ENCODE peak calls at places on chromosomes 12 and 14, in four cellular contexts. H is GM12891, U is K562, I is GM12878. N is an unnamed sample.

GRCh38 chr14:29734732-29735131 is 192.9 kb downstream of the PRKD1 start:
- DNase-seq in U (no peak), H (no peak), I (no peak), N (no peak)

GRCh38 chr12:51917041-51917590 is 9.8 kb downstream of the ACVRL1 start:
- DNase-seq in I (no peak), H (no peak), U (no peak), N (no peak)

GRCh38 chr12:18864900-18865561 is 127.1 kb downstream of the CAPZA3 start:
- DNase-seq in I (no peak), U (peak; percentile 8), H (no peak), N (no peak)

GRCh38 chr14:55451398-55451797 is 11.0 kb upstream of the TBPL2 start:
- DNase-seq in H (no peak), U (no peak), I (no peak), N (no peak)

GRCh38 chr12:101230547-101230946 is 20.5 kb upstream of the SLC5A8 start:
- DNase-seq in U (no peak), I (no peak), H (no peak), N (no peak)

GRCh38 chr14:89401241-89401640 is 15.8 kb downstream of the FOXN3 start:
- DNase-seq in U (no peak), H (no peak), I (no peak), N (no peak)

GRCh38 chr12:122880668-122881067 is 15.3 kb downstream of the VPS37B start:
- DNase-seq in U (peak; percentile 49), I (no peak), H (no peak), N (no peak)

GRCh38 chr14:42159138-42159537 is 552.5 kb downstream of the LRFN5 start:
- DNase-seq in H (no peak), I (no peak), U (no peak), N (no peak)

GRCh38 chr12:114608509-114608908 is 75.5 kb downstream of the TBX3 start:
- DNase-seq in H (no peak), U (no peak), I (no peak), N (no peak)

GRCh38 chr14:89022274-89022673 is 197.8 kb downstream of the TTC8 start:
- DNase-seq in U (no peak), H (no peak), I (no peak), N (no peak)

GRCh38 chr12:29794869-29795268 is 11.1 kb upstream of the TMTC1 start:
- DNase-seq in H (no peak), I (no peak), U (no peak), N (no peak)

GRCh38 chr14:51661504-51661903 is 9.8 kb downstream of the FRMD6 start:
- DNase-seq in U (no peak), H (no peak), I (no peak), N (no peak)

GRCh38 chr12:7190268-7191055 is 976 bp downstream of the PEX5 start:
- DNase-seq in U (peak; percentile 9), H (peak; percentile 15), I (no peak), N (no peak)

GRCh38 chr12:52697058-52697582 is 6.2 kb downstream of the KRT77 start:
- DNase-seq in U (no peak), I (no peak), H (no peak), N (no peak)

GRCh38 chr12:12872139-12872933 is 19.0 kb upstream of the GPRC5A start:
- DNase-seq in U (no peak), I (no peak), H (no peak), N (no peak)

GRCh38 chr14:52692248-52692962 is 3.0 kb downstream of the ERO1A start:
- DNase-seq in U (peak; percentile 35), H (no peak), I (no peak), N (peak; percentile 45)

GRCh38 chr12:2959508-2960431 is 573 bp downstream of the TEAD4 start:
- DNase-seq in H (peak; percentile 62), U (peak; percentile 54), I (no peak), N (no peak)

GRCh38 chr14:63893701-63894458 is 41.1 kb downstream of the SYNE2 start:
- DNase-seq in H (no peak), U (no peak), I (no peak), N (no peak)

GRCh38 chr12:3725267-3726115 is 27.4 kb downstream of the CRACR2A start:
- DNase-seq in H (no peak), U (no peak), I (no peak), N (no peak)

GRCh38 chr14:56333361-56334279 is 215.4 kb downstream of the PELI2 start:
- DNase-seq in U (peak; percentile 24), I (no peak), H (no peak), N (no peak)

GRCh38 chr12:68623984-68624383 is 13.3 kb downstream of the RAP1B start:
- DNase-seq in I (no peak), H (no peak), U (no peak), N (no peak)

GRCh38 chr14:77097006-77097688 is 911 bp upstream of the CIPC start:
- DNase-seq in I (no peak), U (peak; percentile 31), H (no peak), N (no peak)

GRCh38 chr12:1989111-1989510 is 15.1 kb downstream of the DCP1B start:
- DNase-seq in H (no peak), I (no peak), U (no peak), N (no peak)

GRCh38 chr12:68976304-68976915 is 43.4 kb upstream of the CPM start:
- DNase-seq in U (no peak), I (no peak), H (no peak), N (no peak)

GRCh38 chr12:127667131-127667685 is 599.8 kb upstream of the TMEM132C start:
- DNase-seq in H (no peak), I (no peak), U (no peak), N (no peak)

GRCh38 chr12:132161046-132161781 is 17.0 kb downstream of the NOC4L start:
- DNase-seq in U (no peak), H (no peak), I (no peak), N (no peak)

GRCh38 chr12:89208661-89209096 is 143.6 kb downstream of the DUSP6 start:
- DNase-seq in U (no peak), I (no peak), H (no peak), N (no peak)

GRCh38 chr12:1662761-1663439 is 28.0 kb upstream of the ADIPOR2 start:
- DNase-seq in H (no peak), U (peak; percentile 76), I (no peak), N (no peak)

GRCh38 chr12:123085046-123085445 is 65.8 kb downstream of the PITPNM2 start:
- DNase-seq in U (no peak), H (no peak), I (no peak), N (no peak)

GRCh38 chr12:3622732-3623690 is 129.9 kb downstream of the CRACR2A start:
- DNase-seq in U (no peak), H (peak; percentile 32), I (no peak), N (no peak)

GRCh38 chr12:49664167-49664566 is 40.8 kb downstream of the PRPF40B start:
- DNase-seq in I (no peak), U (no peak), H (no peak), N (no peak)

GRCh38 chr14:31071151-31071550 is 45.0 kb upstream of the STRN3 start:
- DNase-seq in H (no peak), U (no peak), I (no peak), N (no peak)

GRCh38 chr12:47878293-47878917 is 26.4 kb downstream of the VDR start:
- DNase-seq in I (no peak), U (no peak), H (no peak), N (no peak)

GRCh38 chr14:86430807-86431206 is 900.9 kb downstream of the FLRT2 start:
- DNase-seq in U (no peak), H (no peak), I (no peak), N (no peak)

DNA sequence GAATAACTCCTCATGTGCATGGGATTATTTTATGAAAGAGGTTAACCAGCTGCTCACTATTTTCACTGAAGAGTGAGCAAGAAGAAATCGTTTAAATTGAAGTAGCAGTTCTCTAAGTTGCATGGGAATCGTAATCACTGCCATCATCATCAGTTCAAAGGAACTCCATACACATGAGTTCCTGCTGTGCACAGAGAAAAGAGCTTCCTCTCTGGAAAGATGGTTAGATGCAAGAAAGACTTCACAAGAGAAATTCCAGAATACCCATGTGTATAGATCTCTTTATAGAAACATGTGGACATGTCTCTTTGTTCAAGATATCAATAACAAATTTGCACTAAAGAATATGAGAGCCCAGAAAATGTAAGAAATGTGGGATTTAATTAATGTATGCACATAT is 291.3 kb downstream of the PDZRN4 start:
- DNase-seq in H (no peak), I (no peak), U (no peak), N (no peak)
- TF ChIP-seq SPI1 in H (no peak), I (no peak), U (no peak), N (no peak)

DNA sequence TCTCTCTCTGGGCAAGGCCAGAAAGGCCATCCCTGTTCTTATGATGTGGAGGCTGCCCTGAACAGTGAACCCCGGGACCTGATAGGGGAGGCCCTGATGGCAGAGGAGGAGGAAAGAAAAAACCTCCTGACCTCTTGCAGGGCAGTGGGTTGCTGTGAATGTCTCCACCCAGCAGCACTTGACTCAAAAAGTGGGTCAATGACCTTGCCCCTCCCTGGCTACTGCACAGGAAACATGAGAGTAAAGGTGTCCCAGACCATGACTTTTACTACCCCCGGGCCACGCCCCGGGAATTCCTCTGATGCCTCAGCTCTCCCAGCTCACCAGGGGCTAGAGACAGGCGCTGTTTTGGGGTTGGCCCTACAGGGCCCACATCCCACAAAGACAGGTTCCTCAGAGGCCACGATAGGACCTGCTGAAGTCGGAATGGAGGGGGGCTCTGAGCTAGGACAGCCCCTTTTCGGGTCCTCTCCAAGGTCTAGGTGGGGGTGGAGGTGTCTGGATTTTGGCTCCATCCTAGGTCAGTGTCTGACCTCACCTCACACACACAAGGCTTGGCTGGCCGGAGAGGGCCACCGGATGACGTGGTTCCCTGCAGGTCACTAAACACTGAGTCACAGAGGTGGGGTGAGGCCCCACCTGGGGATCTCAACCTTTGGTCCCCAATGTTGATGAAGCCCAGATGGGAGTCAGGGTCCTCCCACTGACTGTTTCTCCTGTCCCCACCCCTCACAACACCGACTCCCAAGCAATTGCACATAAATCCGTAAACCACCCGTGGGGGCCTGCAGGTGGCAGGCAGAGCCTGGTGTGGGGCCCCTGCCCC is 1.6 kb downstream of the RHOF start:
- DNase-seq in U (no peak), I (no peak), H (no peak), N (peak; percentile 45)
- TF ChIP-seq SPI1 in U (no peak), I (no peak), H (no peak), N (no peak)

DNA sequence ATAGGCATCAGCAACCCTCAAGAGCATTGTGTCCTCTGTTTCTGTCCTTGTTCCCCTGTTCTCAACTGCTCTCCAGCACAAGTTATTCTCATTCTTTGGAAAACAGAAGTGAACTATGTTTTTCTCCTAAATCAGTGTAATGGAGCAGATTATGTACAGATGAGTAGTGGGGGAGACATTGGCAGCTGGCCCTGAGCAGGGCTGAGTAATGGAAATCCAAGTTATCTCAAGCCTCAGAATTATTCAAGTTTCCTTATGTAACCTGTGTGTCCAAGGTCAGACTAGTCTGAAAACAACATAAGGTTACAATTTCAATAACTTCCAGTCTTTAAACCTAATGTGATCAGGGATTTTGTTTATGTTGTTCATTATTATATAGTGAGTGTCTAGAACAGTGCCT is 116.1 kb upstream of the FUT8 start:
- DNase-seq in H (no peak), U (no peak), I (no peak), N (no peak)
- TF ChIP-seq SPI1 in H (no peak), U (no peak), I (no peak), N (no peak)

GRCh38 chr12:21759737-21760136 is 14.8 kb downstream of the KCNJ8 start:
- DNase-seq in U (no peak), I (no peak), H (no peak), N (no peak)

GRCh38 chr12:21766403-21766802 is 8.1 kb downstream of the KCNJ8 start:
- DNase-seq in U (no peak), H (no peak), I (no peak), N (no peak)

GRCh38 chr12:21763531-21763930 is 11.0 kb downstream of the KCNJ8 start:
- DNase-seq in U (no peak), H (no peak), I (no peak), N (no peak)

GRCh38 chr12:21764950-21765349 is 9.6 kb downstream of the KCNJ8 start:
- DNase-seq in U (no peak), H (no peak), I (no peak), N (no peak)

GRCh38 chr12:21764063-21764462 is 10.4 kb downstream of the KCNJ8 start:
- DNase-seq in I (no peak), H (no peak), U (no peak), N (no peak)
- TF ChIP-seq SPI1 in I (no peak), H (no peak), U (no peak), N (no peak)